ENCODE peak calls at places on chromosome 13, in nine cellular contexts. N is stimulated activated CD4-positive, alpha-beta T cell treated with anti-CD3 and anti-CD28 coated beads, Interleukin-1b, Interleukin-23, amount 100 ng/mL, for 4 hours; M is left cardiac atrium; R is fibroblast of villous mesenchyme; W is T47D; L is DMS79; H is stimulated activated CD8-positive, alpha-beta memory T cell treated with anti-CD3 and anti-CD28 coated beads, Interleukin-12 subunit alpha, Interleukin-12 subunit beta, amount 100 ng/mL, for 4 hours; Z is endothelial cell; T is SHP77 treated with DMSO at 0.1 percent for 48 hours. Q is an unnamed sample.

GRCh38 chr13:24159362-24159761 is 1.2 kb upstream of the SPATA13 start:
- DNase-seq in N (no peak), M (no peak), R (no peak), W (no peak), L (no peak), H (no peak), Z (no peak), T (no peak), Q (no peak)

GRCh38 chr13:111534646-111535461 is 214.4 kb downstream of the TEX29 start:
- DNase-seq in N (no peak), M (no peak), R (no peak), W (no peak), L (no peak), H (no peak), Z (no peak), T (no peak), Q (no peak)

GRCh38 chr13:79621449-79621848 is 140.5 kb downstream of the NDFIP2 start:
- DNase-seq in N (no peak), M (no peak), R (no peak), W (no peak), L (no peak), H (no peak), Z (no peak), T (no peak), Q (no peak)

GRCh38 chr13:37457594-37457993 is 141.0 kb downstream of the POSTN start:
- DNase-seq in N (no peak), M (no peak), R (peak), W (no peak), L (no peak), H (no peak), Z (no peak), T (no peak), Q (no peak)

GRCh38 chr13:39672378-39673132 is 17.1 kb downstream of the COG6 start:
- DNase-seq in N (no peak), M (no peak), R (peak), W (no peak), L (no peak), H (no peak), Z (no peak), T (no peak), Q (no peak)

GRCh38 chr13:50484472-50485113 is 358.9 kb downstream of the DLEU7 start:
- DNase-seq in N (no peak), M (no peak), R (no peak), W (no peak), L (no peak), H (no peak), Z (no peak), T (no peak), Q (no peak)

GRCh38 chr13:71320452-71320851 is 546.6 kb downstream of the DACH1 start:
- DNase-seq in N (no peak), M (no peak), R (peak), W (peak), L (no peak), H (no peak), Z (peak), T (no peak), Q (peak)

GRCh38 chr13:51520524-51520923 is 63.7 kb upstream of the WDFY2 start:
- DNase-seq in N (no peak), M (no peak), R (peak), W (peak), L (no peak), H (no peak), Z (no peak), T (no peak), Q (no peak)

GRCh38 chr13:110017379-110017778 is 231.0 kb upstream of the IRS2 start:
- DNase-seq in N (no peak), M (no peak), R (peak), W (peak), L (no peak), H (no peak), Z (no peak), T (no peak), Q (no peak)

GRCh38 chr13:19836472-19836871 is 27.0 kb downstream of the ZMYM5 start:
- DNase-seq in N (no peak), M (no peak), R (peak), W (no peak), L (no peak), H (no peak), Z (no peak), T (no peak), Q (no peak)

GRCh38 chr13:113836917-113837553 is 26.8 kb downstream of the GAS6 start:
- DNase-seq in N (no peak), M (peak), R (peak), W (peak), L (peak), H (no peak), Z (no peak), T (peak), Q (peak)

GRCh38 chr13:61144834-61145593 is 270.6 kb downstream of the PCDH20 start:
- DNase-seq in N (no peak), M (no peak), R (no peak), W (no peak), L (no peak), H (no peak), Z (no peak), T (no peak), Q (no peak)

GRCh38 chr13:61138857-61139256 is 276.8 kb downstream of the PCDH20 start:
- DNase-seq in N (no peak), M (no peak), R (no peak), W (no peak), L (no peak), H (no peak), Z (no peak), T (no peak), Q (no peak)

GRCh38 chr13:31722684-31723083 is 16.6 kb upstream of the RXFP2 start:
- DNase-seq in N (no peak), M (no peak), R (no peak), W (no peak), L (peak), H (no peak), Z (no peak), T (no peak), Q (peak)

GRCh38 chr13:74444161-74444571 is 310.0 kb upstream of the KLF12 start:
- DNase-seq in N (no peak), M (no peak), R (no peak), W (peak), L (no peak), H (no peak), Z (no peak), T (no peak), Q (peak)

GRCh38 chr13:82717249-82717648 is 1165.0 kb downstream of the SLITRK1 start:
- DNase-seq in N (no peak), M (no peak), R (no peak), W (no peak), L (no peak), H (no peak), Z (no peak), T (no peak), Q (no peak)

GRCh38 chr13:99969934-99970760 is 1.4 kb downstream of the ZIC5 start:
- DNase-seq in N (peak), M (no peak), R (no peak), W (no peak), L (peak), H (peak), Z (peak), T (no peak), Q (peak)

GRCh38 chr13:71115301-71115700 is 751.7 kb downstream of the DACH1 start:
- DNase-seq in N (no peak), M (no peak), R (no peak), W (no peak), L (no peak), H (no peak), Z (no peak), T (no peak), Q (no peak)

GRCh38 chr13:110055089-110055488 is 251.9 kb downstream of the COL4A1 start:
- DNase-seq in N (no peak), M (no peak), R (peak), W (no peak), L (no peak), H (no peak), Z (no peak), T (no peak), Q (no peak)

GRCh38 chr13:109131698-109132257 is 502.4 kb downstream of the MYO16 start:
- DNase-seq in N (no peak), M (no peak), R (peak), W (no peak), L (no peak), H (no peak), Z (no peak), T (no peak), Q (no peak)

GRCh38 chr13:114026128-114026880 is 52.4 kb upstream of the C13orf46 start:
- DNase-seq in N (no peak), M (peak), R (no peak), W (no peak), L (no peak), H (no peak), Z (no peak), T (no peak), Q (peak)

GRCh38 chr13:27117158-27117557 is 54.5 kb downstream of the USP12 start:
- DNase-seq in N (no peak), M (no peak), R (peak), W (no peak), L (no peak), H (no peak), Z (no peak), T (no peak), Q (no peak)

GRCh38 chr13:45775401-45775963 is 73.4 kb downstream of the CBY2 start:
- DNase-seq in N (no peak), M (no peak), R (no peak), W (no peak), L (no peak), H (no peak), Z (no peak), T (no peak), Q (no peak)

GRCh38 chr13:59477011-59477410 is 686.7 kb downstream of the DIAPH3 start:
- DNase-seq in N (no peak), M (no peak), R (no peak), W (peak), L (no peak), H (no peak), Z (no peak), T (no peak), Q (no peak)

Q was measured in COR-L47.